ENCODE peak calls at places on chromosomes 1 and 21, in four cellular contexts. A, P, E and G are unnamed samples.

GRCh38 chr1:61080408-61081134 is 1.8 kb upstream of the NFIA start:
- DNase-seq in A (no peak), P (no peak), E (no peak), G (no peak)

GRCh38 chr1:240739139-240739538 is 127.2 kb upstream of the GREM2 start:
- DNase-seq in A (no peak), P (no peak), E (no peak), G (no peak)

GRCh38 chr1:201072922-201073321 is 39.3 kb downstream of the CACNA1S start:
- DNase-seq in A (no peak), P (no peak), E (no peak), G (no peak)

GRCh38 chr21:45170987-45171386 is 96.6 kb downstream of the ADARB1 start:
- DNase-seq in A (no peak), P (no peak), E (no peak), G (no peak)

GRCh38 chr1:223402790-223403142 is 9.6 kb downstream of the CCDC185 start:
- DNase-seq in A (no peak), P (no peak), E (no peak), G (no peak)

GRCh38 chr21:44006656-44007055 is 5.5 kb upstream of the TRAPPC10 start:
- DNase-seq in A (peak), P (no peak), E (peak), G (peak)

GRCh38 chr1:30598571-30599114 is 124.7 kb downstream of the MATN1 start:
- DNase-seq in A (no peak), P (no peak), E (no peak), G (no peak)

GRCh38 chr1:150609726-150610125 is 19.7 kb downstream of the ENSA start:
- DNase-seq in A (no peak), P (no peak), E (no peak), G (no peak)

GRCh38 chr1:183234660-183235476 is 48.8 kb downstream of the LAMC2 start:
- DNase-seq in A (peak), P (peak), E (peak), G (no peak)

GRCh38 chr1:116472431-116472961 is 98.3 kb downstream of the CD58 start:
- DNase-seq in A (no peak), P (no peak), E (no peak), G (no peak)

GRCh38 chr1:69755647-69756046 is 187.9 kb downstream of the LRRC7 start:
- DNase-seq in A (no peak), P (no peak), E (no peak), G (no peak)

GRCh38 chr1:186503210-186503609 is 42.3 kb upstream of the PDC start:
- DNase-seq in A (no peak), P (no peak), E (no peak), G (no peak)

GRCh38 chr1:93148001-93148400 is 32.2 kb downstream of the TMED5 start:
- DNase-seq in A (no peak), P (no peak), E (no peak), G (no peak)

GRCh38 chr1:151553659-151554058 is 13.6 kb downstream of the TUFT1 start:
- DNase-seq in A (no peak), P (no peak), E (no peak), G (no peak)

GRCh38 chr1:67766117-67766978 is 66.9 kb downstream of the GNG12 start:
- DNase-seq in A (no peak), P (peak), E (peak), G (no peak)